ENCODE peak calls at places on chromosomes 6 and 20, in five cellular contexts. One of them, this sample, is unnamed.

GRCh38 chr6:115133790-115134189 is 791.0 kb upstream of the HS3ST5 start:
- DNase-seq in heart left ventricle: no peak
- DNase-seq in CD8-positive, alpha-beta memory T cell: no peak
- DNase-seq in fibroblast of lung: no peak
- DNase-seq in left lung: no peak
- DNase-seq in this sample: no peak

GRCh38 chr6:27863962-27864905 is 48.0 kb downstream of the OR2B2 start:
- DNase-seq in CD8-positive, alpha-beta memory T cell: peak; percentile 23
- DNase-seq in left lung: peak; percentile 47
- DNase-seq in heart left ventricle: peak; percentile 35
- DNase-seq in fibroblast of lung: peak; percentile 27
- DNase-seq in this sample: peak; percentile 60

GRCh38 chr6:69865126-69865525 is 1.2 kb upstream of the COL19A1 start:
- DNase-seq in fibroblast of lung: peak; percentile 47
- DNase-seq in heart left ventricle: no peak
- DNase-seq in left lung: no peak
- DNase-seq in CD8-positive, alpha-beta memory T cell: no peak
- DNase-seq in this sample: no peak

GRCh38 chr6:125844989-125845388 is 54.2 kb downstream of the NCOA7 start:
- DNase-seq in fibroblast of lung: no peak
- DNase-seq in heart left ventricle: peak; percentile 52
- DNase-seq in left lung: no peak
- DNase-seq in CD8-positive, alpha-beta memory T cell: no peak
- DNase-seq in this sample: no peak

GRCh38 chr6:158170656-158171081 is 2.5 kb downstream of the GTF2H5 start:
- DNase-seq in heart left ventricle: no peak
- DNase-seq in fibroblast of lung: peak; percentile 97
- DNase-seq in CD8-positive, alpha-beta memory T cell: no peak
- DNase-seq in left lung: no peak
- DNase-seq in this sample: no peak

GRCh38 chr6:72350256-72350875 is 271.5 kb upstream of the KCNQ5 start:
- DNase-seq in fibroblast of lung: no peak
- DNase-seq in heart left ventricle: no peak
- DNase-seq in left lung: no peak
- DNase-seq in CD8-positive, alpha-beta memory T cell: no peak
- DNase-seq in this sample: no peak

GRCh38 chr6:115891111-115891669 is 169.5 kb downstream of the FRK start:
- DNase-seq in left lung: no peak
- DNase-seq in CD8-positive, alpha-beta memory T cell: no peak
- DNase-seq in fibroblast of lung: peak; percentile 76
- DNase-seq in heart left ventricle: no peak
- DNase-seq in this sample: no peak

GRCh38 chr6:42616716-42617115 is 52.9 kb downstream of the UBR2 start:
- DNase-seq in fibroblast of lung: peak; percentile 3
- DNase-seq in CD8-positive, alpha-beta memory T cell: no peak
- DNase-seq in left lung: no peak
- DNase-seq in heart left ventricle: no peak
- DNase-seq in this sample: no peak

GRCh38 chr20:59184880-59185447 is 21.3 kb downstream of the ZNF831 start:
- DNase-seq in fibroblast of lung: no peak
- DNase-seq in left lung: no peak
- DNase-seq in CD8-positive, alpha-beta memory T cell: no peak
- DNase-seq in heart left ventricle: no peak
- DNase-seq in this sample: no peak

GRCh38 chr6:34414999-34415858 is 10.6 kb downstream of the RPS10 start:
- DNase-seq in left lung: no peak
- DNase-seq in heart left ventricle: peak; percentile 67
- DNase-seq in CD8-positive, alpha-beta memory T cell: peak; percentile 42
- DNase-seq in fibroblast of lung: peak; percentile 71
- DNase-seq in this sample: no peak

GRCh38 chr6:32203435-32204267 is 11.2 kb upstream of the GPSM3 start:
- DNase-seq in heart left ventricle: no peak
- DNase-seq in left lung: no peak
- DNase-seq in CD8-positive, alpha-beta memory T cell: no peak
- DNase-seq in fibroblast of lung: no peak
- DNase-seq in this sample: no peak

DNA sequence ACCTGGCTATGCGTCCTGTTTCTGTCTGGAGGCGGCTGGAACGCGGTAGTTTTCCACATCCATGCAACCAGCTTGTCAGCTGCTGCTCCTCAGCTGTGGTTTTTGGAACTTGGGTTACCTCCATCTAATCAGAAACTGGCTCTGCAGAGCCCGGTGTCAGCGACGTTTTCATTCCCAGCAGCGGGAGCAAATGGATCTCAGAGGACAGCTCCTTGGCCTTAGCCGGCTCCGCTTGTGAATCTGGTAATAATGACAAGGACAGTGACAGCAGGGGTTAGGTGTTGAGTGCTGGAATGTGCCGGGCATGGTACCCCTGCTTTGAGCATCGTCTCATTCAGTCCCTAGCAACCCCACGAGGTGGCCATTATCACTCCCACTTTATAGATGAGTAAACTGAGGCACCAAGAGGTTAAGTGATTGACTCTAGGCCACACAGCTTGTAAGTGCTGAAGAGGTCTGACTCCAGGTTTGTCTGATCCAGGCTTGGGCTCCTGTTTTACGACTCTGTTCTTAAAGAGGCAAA is 1.3 kb downstream of the SLCO4A1 start:
- DNase-seq in CD8-positive, alpha-beta memory T cell: no peak
- DNase-seq in heart left ventricle: no peak
- DNase-seq in left lung: no peak
- DNase-seq in fibroblast of lung: no peak
- DNase-seq in this sample: no peak
- H3K4me3 ChIP-seq in CD8-positive, alpha-beta memory T cell: peak overlapping the region; percentile 39
- H3K4me3 ChIP-seq in heart left ventricle: peak overlapping the region; percentile 82
- H3K4me3 ChIP-seq in left lung: peak overlapping the region; percentile 90
- H3K4me3 ChIP-seq in fibroblast of lung: no peak overlapping the region
- H3K4me3 ChIP-seq in this sample: peak overlapping the region; percentile 68

GRCh38 chr6:5981274-5982026 is 25.3 kb downstream of the NRN1 start:
- DNase-seq in fibroblast of lung: peak; percentile 89
- DNase-seq in CD8-positive, alpha-beta memory T cell: no peak
- DNase-seq in left lung: no peak
- DNase-seq in heart left ventricle: no peak
- DNase-seq in this sample: no peak

GRCh38 chr6:5989141-5989723 is 17.5 kb downstream of the NRN1 start:
- DNase-seq in heart left ventricle: peak; percentile 66
- DNase-seq in fibroblast of lung: no peak
- DNase-seq in left lung: peak; percentile 76
- DNase-seq in CD8-positive, alpha-beta memory T cell: no peak
- DNase-seq in this sample: peak; percentile 77

GRCh38 chr6:5990776-5991175 is 15.9 kb downstream of the NRN1 start:
- DNase-seq in CD8-positive, alpha-beta memory T cell: no peak
- DNase-seq in fibroblast of lung: no peak
- DNase-seq in heart left ventricle: no peak
- DNase-seq in left lung: no peak
- DNase-seq in this sample: no peak

GRCh38 chr6:5984150-5985089 is 22.3 kb downstream of the NRN1 start:
- DNase-seq in fibroblast of lung: no peak
- DNase-seq in heart left ventricle: no peak
- DNase-seq in left lung: no peak
- DNase-seq in CD8-positive, alpha-beta memory T cell: no peak
- DNase-seq in this sample: no peak

GRCh38 chr6:5986847-5987246 is 19.9 kb downstream of the NRN1 start:
- DNase-seq in heart left ventricle: no peak
- DNase-seq in fibroblast of lung: no peak
- DNase-seq in left lung: no peak
- DNase-seq in CD8-positive, alpha-beta memory T cell: no peak
- DNase-seq in this sample: no peak
- H3K27ac ChIP-seq in heart left ventricle: no peak overlapping the region
- H3K27ac ChIP-seq in fibroblast of lung: no peak overlapping the region
- H3K27ac ChIP-seq in left lung: no peak overlapping the region
- H3K27ac ChIP-seq in CD8-positive, alpha-beta memory T cell: no peak overlapping the region
- H3K27ac ChIP-seq in this sample: no peak overlapping the region

GRCh38 chr6:119346450-119346849 is 3.1 kb downstream of the MAN1A1 start:
- DNase-seq in CD8-positive, alpha-beta memory T cell: no peak
- DNase-seq in left lung: no peak
- DNase-seq in heart left ventricle: no peak
- DNase-seq in fibroblast of lung: no peak
- DNase-seq in this sample: no peak

GRCh38 chr6:119348308-119349040 is 1.1 kb downstream of the MAN1A1 start:
- DNase-seq in heart left ventricle: peak; percentile 43
- DNase-seq in fibroblast of lung: peak; percentile 38
- DNase-seq in CD8-positive, alpha-beta memory T cell: peak; percentile 34
- DNase-seq in left lung: peak; percentile 58
- DNase-seq in this sample: peak; percentile 51

GRCh38 chr6:119349041-119349340 is 570 bp downstream of the MAN1A1 start:
- DNase-seq in left lung: no peak
- DNase-seq in CD8-positive, alpha-beta memory T cell: no peak
- DNase-seq in heart left ventricle: no peak
- DNase-seq in fibroblast of lung: no peak
- DNase-seq in this sample: no peak

GRCh38 chr6:119346914-119347313 is 2.6 kb downstream of the MAN1A1 start:
- DNase-seq in heart left ventricle: no peak
- DNase-seq in CD8-positive, alpha-beta memory T cell: no peak
- DNase-seq in fibroblast of lung: no peak
- DNase-seq in left lung: no peak
- DNase-seq in this sample: no peak

DNA sequence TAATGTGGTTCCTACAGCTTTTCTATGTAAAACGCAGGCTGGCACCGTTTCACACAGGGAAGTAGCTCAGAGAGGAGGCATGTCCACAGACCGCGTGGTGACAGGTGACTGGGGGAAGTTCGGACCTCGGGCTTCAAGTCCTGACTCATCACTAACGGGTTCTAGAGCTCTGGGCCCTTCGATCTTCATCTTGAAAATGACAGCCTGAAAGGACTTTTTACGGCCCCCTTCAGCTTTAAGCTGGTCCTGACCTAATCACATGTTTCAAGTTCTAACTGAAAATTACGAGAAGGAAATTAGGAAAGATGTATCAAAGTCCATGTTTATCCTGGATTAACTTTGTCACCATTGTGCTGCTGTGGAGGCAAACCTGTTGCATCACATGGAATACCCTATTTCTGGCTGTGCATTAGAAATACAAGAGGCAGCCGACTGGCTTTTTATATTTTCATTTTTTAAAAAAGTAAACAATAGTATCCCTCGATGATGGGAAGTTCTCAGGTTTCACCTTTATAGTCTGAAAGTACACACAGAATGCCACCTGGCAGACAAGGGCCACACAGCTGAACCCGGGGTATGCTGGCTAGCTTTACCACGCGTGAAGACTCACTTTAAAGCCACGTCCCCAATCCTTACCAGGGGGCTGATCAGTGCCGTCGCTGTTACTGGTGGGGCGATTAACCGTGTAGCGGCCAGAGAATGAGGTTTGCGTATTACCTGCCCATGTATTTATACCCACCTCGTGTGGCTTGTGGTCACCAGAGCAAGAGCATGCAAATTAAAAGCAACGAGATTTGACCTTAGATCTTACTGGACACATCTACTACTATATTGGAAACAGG is 1.9 kb downstream of the MAN1A1 start:
- DNase-seq in fibroblast of lung: peak; percentile 11
- DNase-seq in left lung: peak; percentile 84
- DNase-seq in CD8-positive, alpha-beta memory T cell: peak; percentile 14
- DNase-seq in heart left ventricle: peak; percentile 50
- DNase-seq in this sample: peak; percentile 78
- H3K4me3 ChIP-seq in fibroblast of lung: peak overlapping the region; percentile 78
- H3K4me3 ChIP-seq in left lung: peak overlapping the region; percentile 82
- H3K4me3 ChIP-seq in CD8-positive, alpha-beta memory T cell: peak overlapping the region; percentile 78
- H3K4me3 ChIP-seq in heart left ventricle: peak overlapping the region; percentile 77
- H3K4me3 ChIP-seq in this sample: peak overlapping the region; percentile 91

DNA sequence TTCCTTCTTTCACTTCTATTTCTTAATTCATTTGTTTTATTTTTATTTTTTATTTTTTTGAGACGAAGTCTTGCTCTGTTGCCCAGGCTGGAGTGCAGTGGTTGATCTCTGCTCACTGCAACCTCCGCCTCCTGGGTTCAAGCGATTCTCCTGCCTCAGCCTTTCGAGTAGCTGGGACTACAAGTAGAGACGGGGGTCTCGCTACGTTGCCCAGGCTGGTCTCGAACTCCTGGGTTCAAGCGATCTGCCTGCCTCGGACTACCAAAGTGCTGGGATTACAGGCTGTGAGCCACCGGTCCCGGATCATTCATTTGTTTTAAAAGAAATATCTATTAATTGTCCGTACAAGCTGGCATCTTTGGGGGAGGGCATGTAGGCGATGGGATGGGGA is 487 bp upstream of the NFKBIE start:
- DNase-seq in fibroblast of lung: no peak
- DNase-seq in left lung: no peak
- DNase-seq in heart left ventricle: no peak
- DNase-seq in CD8-positive, alpha-beta memory T cell: no peak
- DNase-seq in this sample: peak; percentile 38
- H3K27ac ChIP-seq in fibroblast of lung: no peak overlapping the region
- H3K27ac ChIP-seq in left lung: peak overlapping the region; percentile 90
- H3K27ac ChIP-seq in heart left ventricle: peak overlapping the region; percentile 61
- H3K27ac ChIP-seq in CD8-positive, alpha-beta memory T cell: peak overlapping the region; percentile 93
- H3K27ac ChIP-seq in this sample: peak overlapping the region; percentile 85

DNA sequence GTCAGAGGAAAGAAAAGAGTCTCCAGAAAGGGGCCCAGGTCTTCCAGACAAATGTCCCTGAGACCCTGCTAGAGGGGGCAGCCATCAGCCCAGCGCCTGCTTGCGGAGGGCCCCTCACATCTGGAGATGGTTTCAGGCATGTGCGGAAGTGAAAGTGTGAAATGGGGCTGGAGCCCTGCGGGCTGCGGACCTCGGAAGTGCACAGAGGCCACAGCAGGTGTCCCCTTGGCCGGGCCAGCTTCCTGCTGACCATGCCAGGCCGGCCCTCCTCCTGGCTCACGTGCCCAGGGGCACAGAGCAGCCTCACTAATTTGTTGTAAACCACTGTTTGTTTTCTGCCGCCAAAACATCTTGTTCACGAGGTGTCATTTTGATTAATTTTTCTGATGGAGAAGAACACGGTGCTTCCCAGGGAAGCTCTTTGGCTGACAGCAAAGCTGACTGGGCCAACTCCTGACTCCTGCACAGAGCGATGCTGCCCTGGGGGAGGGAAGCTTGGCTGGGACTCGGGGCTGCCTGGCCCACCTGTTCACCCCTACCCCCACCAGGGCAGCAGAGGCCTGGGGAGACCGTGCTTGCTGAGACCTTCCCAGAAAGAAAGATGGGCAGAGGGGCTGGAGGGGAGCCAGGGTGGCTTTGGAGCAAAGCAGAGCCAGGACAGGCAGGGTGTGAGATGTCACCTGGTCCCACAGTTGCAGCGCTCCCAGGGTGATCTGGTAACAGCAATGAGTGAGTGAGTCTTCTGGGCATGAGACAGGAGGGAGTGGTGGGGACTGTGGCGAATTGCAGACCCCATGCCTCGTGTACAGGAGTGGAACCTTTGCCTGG is 54.2 kb downstream of the BCAS4 start:
- DNase-seq in CD8-positive, alpha-beta memory T cell: no peak
- DNase-seq in left lung: no peak
- DNase-seq in fibroblast of lung: no peak
- DNase-seq in heart left ventricle: no peak
- DNase-seq in this sample: no peak
- H3K4me3 ChIP-seq in CD8-positive, alpha-beta memory T cell: no peak overlapping the region
- H3K4me3 ChIP-seq in left lung: no peak overlapping the region
- H3K4me3 ChIP-seq in fibroblast of lung: no peak overlapping the region
- H3K4me3 ChIP-seq in heart left ventricle: no peak overlapping the region
- H3K4me3 ChIP-seq in this sample: no peak overlapping the region

GRCh38 chr6:89690944-89691324 is 52.4 kb upstream of the LYRM2 start:
- DNase-seq in fibroblast of lung: no peak
- DNase-seq in left lung: no peak
- DNase-seq in heart left ventricle: no peak
- DNase-seq in CD8-positive, alpha-beta memory T cell: no peak
- DNase-seq in this sample: no peak
- H3K27ac ChIP-seq in fibroblast of lung: no peak overlapping the region
- H3K27ac ChIP-seq in left lung: no peak overlapping the region
- H3K27ac ChIP-seq in heart left ventricle: no peak overlapping the region
- H3K27ac ChIP-seq in CD8-positive, alpha-beta memory T cell: no peak overlapping the region
- H3K27ac ChIP-seq in this sample: no peak overlapping the region